ENCODE peak calls at places on chromosomes 1 and 21, in eight cellular contexts. X is ecto neural progenitor cell; M is nucleus accumbens; Q is activated T-cell treated with anti-CD3 and anti-CD28 coated beads for 4 hours; K is fibroblast of lung; A is fibroblast of mammary gland; Z is choroid plexus epithelial cell; H is stimulated activated CD8-positive, alpha-beta memory T cell treated with anti-CD3 and anti-CD28 coated beads, Interleukin-4, amount 100 ng/mL, for 48 hours. L is an unnamed sample.

GRCh38 chr1:231665046-231665445 is 38.5 kb downstream of the DISC1 start:
- DNase-seq in A (no peak), H (no peak), Q (no peak), K (no peak), M (no peak), X (no peak), Z (no peak), L (no peak)

GRCh38 chr21:46117586-46118304 is 19.8 kb downstream of the COL6A2 start:
- DNase-seq in K (no peak), Q (no peak), H (no peak), Z (no peak), X (peak; percentile 41), M (no peak), A (peak; percentile 38), L (no peak)

GRCh38 chr1:3577711-3578432 is 33.4 kb downstream of the MEGF6 start:
- DNase-seq in M (no peak), K (no peak), Z (no peak), H (no peak), A (no peak), X (no peak), Q (no peak), L (peak; percentile 60)

GRCh38 chr1:157269656-157270375 is 131.6 kb upstream of the ETV3 start:
- DNase-seq in X (no peak), K (no peak), H (no peak), Z (no peak), M (no peak), Q (no peak), A (no peak), L (no peak)

GRCh38 chr1:22025368-22026154 is 24.1 kb downstream of the CELA3A start:
- DNase-seq in K (peak; percentile 92), M (peak; percentile 54), A (peak; percentile 88), X (peak; percentile 88), H (peak; percentile 90), Q (peak; percentile 86), Z (peak; percentile 95), L (peak; percentile 84)

GRCh38 chr21:39006653-39007417 is 176.4 kb downstream of the PSMG1 start:
- DNase-seq in K (peak; percentile 63), Q (no peak), X (no peak), Z (peak; percentile 54), A (peak; percentile 28), H (no peak), M (no peak), L (no peak)

GRCh38 chr21:45076245-45076661 is 1.9 kb downstream of the ADARB1 start:
- DNase-seq in A (no peak), K (no peak), M (no peak), Z (peak; percentile 45), Q (no peak), H (peak; percentile 36), X (no peak), L (no peak)

GRCh38 chr1:43205671-43206070 is 33.5 kb downstream of the CFAP57 start:
- DNase-seq in A (no peak), Q (no peak), H (no peak), K (peak; percentile 17), Z (peak; percentile 43), M (no peak), X (no peak), L (no peak)

GRCh38 chr1:98217601-98218000 is 296.8 kb upstream of the DPYD start:
- DNase-seq in X (no peak), Q (no peak), H (no peak), Z (no peak), K (no peak), M (no peak), A (no peak), L (no peak)

GRCh38 chr1:33295023-33295422 is 25.9 kb downstream of the A3GALT2 start:
- DNase-seq in Q (no peak), H (no peak), X (no peak), K (no peak), M (no peak), Z (no peak), A (no peak), L (no peak)

GRCh38 chr1:174445817-174446216 is 1.9 kb upstream of the GPR52 start:
- DNase-seq in X (peak; percentile 50), Z (no peak), M (no peak), A (no peak), Q (no peak), H (no peak), K (no peak), L (no peak)

GRCh38 chr1:235937123-235937522 is 70.4 kb upstream of the LYST start:
- DNase-seq in X (no peak), Q (no peak), K (no peak), H (no peak), A (no peak), M (no peak), Z (no peak), L (no peak)

GRCh38 chr1:177945943-177946650 is 23.8 kb downstream of the SEC16B start:
- DNase-seq in K (peak; percentile 70), X (peak; percentile 80), A (peak; percentile 66), H (peak; percentile 61), M (peak; percentile 10), Z (peak; percentile 77), Q (no peak), L (no peak)

GRCh38 chr1:11661105-11661504 is 2.9 kb upstream of the FBXO6 start:
- DNase-seq in M (no peak), Z (no peak), K (no peak), Q (no peak), X (no peak), A (no peak), H (no peak), L (no peak)

GRCh38 chr1:77513839-77514763 is 168.4 kb downstream of the ZZZ3 start:
- DNase-seq in X (peak; percentile 56), M (no peak), K (peak; percentile 79), Q (no peak), Z (peak; percentile 86), A (peak; percentile 79), H (no peak), L (no peak)

GRCh38 chr1:24909388-24909898 is 20.6 kb downstream of the RUNX3 start:
- DNase-seq in Q (no peak), H (no peak), K (peak; percentile 59), Z (peak; percentile 89), X (peak; percentile 85), M (no peak), A (peak; percentile 89), L (no peak)

GRCh38 chr21:39263372-39263771 is 50.1 kb downstream of the BRWD1 start:
- DNase-seq in Z (peak; percentile 33), A (peak; percentile 72), H (no peak), M (no peak), X (no peak), K (peak; percentile 81), Q (no peak), L (no peak)

GRCh38 chr1:209241481-209241880 is 342.0 kb upstream of the CAMK1G start:
- DNase-seq in Z (peak; percentile 19), M (no peak), A (peak; percentile 17), H (no peak), Q (no peak), K (peak; percentile 10), X (no peak), L (no peak)

GRCh38 chr1:52444465-52444864 is 40.1 kb downstream of the PRPF38A start:
- DNase-seq in M (no peak), Z (no peak), H (no peak), Q (no peak), A (no peak), X (no peak), K (no peak), L (no peak)

GRCh38 chr1:200154069-200154767 is 126.7 kb downstream of the NR5A2 start:
- DNase-seq in M (no peak), H (peak; percentile 50), X (no peak), Z (peak; percentile 18), Q (no peak), K (no peak), A (no peak), L (peak; percentile 59)

GRCh38 chr1:147478556-147478955 is 62.7 kb upstream of the BCL9 start:
- DNase-seq in K (no peak), X (no peak), A (no peak), H (no peak), M (no peak), Q (no peak), Z (no peak), L (no peak)

GRCh38 chr1:207997486-207998268 is 86.8 kb upstream of the CD34 start:
- DNase-seq in K (peak; percentile 75), Z (peak; percentile 86), M (no peak), H (peak; percentile 68), X (peak; percentile 70), Q (peak; percentile 22), A (peak; percentile 66), L (no peak)

GRCh38 chr1:203926025-203926540 is 64.7 kb downstream of the SNRPE start:
- DNase-seq in H (no peak), K (peak; percentile 57), Z (peak; percentile 81), A (peak; percentile 59), M (no peak), X (no peak), Q (no peak), L (no peak)